ENCODE peak calls at places on chromosome X, in four cellular contexts. One of them, this sample, is unnamed.

GRCh38 chrX:152025656-152026440 is 51.4 kb upstream of the GABRE start:
- DNase-seq in K562: no peak
- DNase-seq in dermis blood vessel endothelial cell: no peak
- DNase-seq in GM04503: no peak
- DNase-seq in this sample: no peak

GRCh38 chrX:118355225-118355920 is 9.5 kb downstream of the WDR44 start:
- DNase-seq in dermis blood vessel endothelial cell: peak; percentile 47
- DNase-seq in K562: peak; percentile 15
- DNase-seq in GM04503: no peak
- DNase-seq in this sample: peak; percentile 8

GRCh38 chrX:133655262-133655913 is 240.1 kb upstream of the GPC4 start:
- DNase-seq in K562: no peak
- DNase-seq in GM04503: no peak
- DNase-seq in dermis blood vessel endothelial cell: no peak
- DNase-seq in this sample: no peak

GRCh38 chrX:71870337-71871098 is 40.1 kb upstream of the NHSL2 start:
- DNase-seq in dermis blood vessel endothelial cell: peak; percentile 0
- DNase-seq in GM04503: no peak
- DNase-seq in K562: no peak
- DNase-seq in this sample: no peak

GRCh38 chrX:138345801-138346200 is 365.7 kb downstream of the FGF13 start:
- DNase-seq in dermis blood vessel endothelial cell: no peak
- DNase-seq in GM04503: no peak
- DNase-seq in K562: no peak
- DNase-seq in this sample: no peak

GRCh38 chrX:10198254-10198653 is 41.5 kb downstream of the CLCN4 start:
- DNase-seq in K562: no peak
- DNase-seq in dermis blood vessel endothelial cell: no peak
- DNase-seq in GM04503: no peak
- DNase-seq in this sample: no peak

GRCh38 chrX:38654302-38654701 is 93.0 kb downstream of the TSPAN7 start:
- DNase-seq in GM04503: peak; percentile 3
- DNase-seq in K562: peak; percentile 19
- DNase-seq in dermis blood vessel endothelial cell: peak; percentile 63
- DNase-seq in this sample: no peak

GRCh38 chrX:38154818-38155217 is 65.9 kb downstream of the SRPX start:
- DNase-seq in K562: no peak
- DNase-seq in dermis blood vessel endothelial cell: no peak
- DNase-seq in GM04503: no peak
- DNase-seq in this sample: no peak

GRCh38 chrX:70970482-70970999 is 39.6 kb upstream of the SLC7A3 start:
- DNase-seq in K562: peak; percentile 24
- DNase-seq in dermis blood vessel endothelial cell: peak; percentile 33
- DNase-seq in GM04503: no peak
- DNase-seq in this sample: peak; percentile 7

GRCh38 chrX:45070116-45071007 is 130.3 kb downstream of the DIPK2B start:
- DNase-seq in GM04503: peak; percentile 5
- DNase-seq in K562: peak; percentile 12
- DNase-seq in dermis blood vessel endothelial cell: peak; percentile 75
- DNase-seq in this sample: no peak

GRCh38 chrX:28189011-28189410 is 207.8 kb upstream of the DCAF8L1 start:
- DNase-seq in K562: no peak
- DNase-seq in dermis blood vessel endothelial cell: peak; percentile 54
- DNase-seq in GM04503: no peak
- DNase-seq in this sample: no peak

GRCh38 chrX:17527135-17527701 is 152.2 kb downstream of the NHS start:
- DNase-seq in dermis blood vessel endothelial cell: no peak
- DNase-seq in K562: no peak
- DNase-seq in GM04503: no peak
- DNase-seq in this sample: no peak

GRCh38 chrX:127259742-127260141 is 440.2 kb downstream of the PRR32 start:
- DNase-seq in GM04503: no peak
- DNase-seq in K562: no peak
- DNase-seq in dermis blood vessel endothelial cell: no peak
- DNase-seq in this sample: no peak

GRCh38 chrX:107541244-107541643 is 87.1 kb upstream of the PRPS1 start:
- DNase-seq in dermis blood vessel endothelial cell: no peak
- DNase-seq in K562: no peak
- DNase-seq in GM04503: no peak
- DNase-seq in this sample: no peak

GRCh38 chrX:24243692-24244091 is 70.2 kb downstream of the SUPT20HL2 start:
- DNase-seq in GM04503: peak; percentile 42
- DNase-seq in K562: no peak
- DNase-seq in dermis blood vessel endothelial cell: no peak
- DNase-seq in this sample: no peak

GRCh38 chrX:29935455-29935854 is 279.9 kb upstream of the MAGEB2 start:
- DNase-seq in GM04503: no peak
- DNase-seq in K562: no peak
- DNase-seq in dermis blood vessel endothelial cell: no peak
- DNase-seq in this sample: no peak

GRCh38 chrX:150464001-150464400 is 100.9 kb downstream of the MAMLD1 start:
- DNase-seq in dermis blood vessel endothelial cell: no peak
- DNase-seq in K562: no peak
- DNase-seq in GM04503: no peak
- DNase-seq in this sample: no peak

GRCh38 chrX:131792789-131793462 is 230.2 kb upstream of the STK26 start:
- DNase-seq in dermis blood vessel endothelial cell: peak; percentile 33
- DNase-seq in K562: no peak
- DNase-seq in GM04503: no peak
- DNase-seq in this sample: no peak

GRCh38 chrX:13938053-13938765 is 91.5 kb downstream of the GEMIN8 start:
- DNase-seq in GM04503: no peak
- DNase-seq in dermis blood vessel endothelial cell: peak; percentile 1
- DNase-seq in K562: no peak
- DNase-seq in this sample: no peak

GRCh38 chrX:16695079-16695676 is 17.3 kb downstream of the CTPS2 start:
- DNase-seq in K562: peak; percentile 48
- DNase-seq in GM04503: no peak
- DNase-seq in dermis blood vessel endothelial cell: peak; percentile 72
- DNase-seq in this sample: peak; percentile 6

GRCh38 chrX:11049976-11050375 is 61.2 kb upstream of the HCCS start:
- DNase-seq in GM04503: no peak
- DNase-seq in dermis blood vessel endothelial cell: no peak
- DNase-seq in K562: no peak
- DNase-seq in this sample: no peak

GRCh38 chrX:39688576-39689373 is 409.0 kb downstream of the BCOR start:
- DNase-seq in dermis blood vessel endothelial cell: peak; percentile 37
- DNase-seq in GM04503: no peak
- DNase-seq in K562: peak; percentile 81
- DNase-seq in this sample: no peak

GRCh38 chrX:65726708-65727107 is 59.3 kb downstream of the MSN start:
- DNase-seq in GM04503: no peak
- DNase-seq in K562: no peak
- DNase-seq in dermis blood vessel endothelial cell: no peak
- DNase-seq in this sample: no peak

GRCh38 chrX:37854748-37855147 is 7.4 kb upstream of the DYNLT3 start:
- DNase-seq in dermis blood vessel endothelial cell: no peak
- DNase-seq in K562: no peak
- DNase-seq in GM04503: no peak
- DNase-seq in this sample: no peak

GRCh38 chrX:115350696-115351408 is 61.3 kb downstream of the LUZP4 start:
- DNase-seq in K562: no peak
- DNase-seq in dermis blood vessel endothelial cell: no peak
- DNase-seq in GM04503: peak; percentile 8
- DNase-seq in this sample: no peak

GRCh38 chrX:70234355-70234754 is at the start of gene AWAT1:
- DNase-seq in K562: no peak
- DNase-seq in dermis blood vessel endothelial cell: no peak
- DNase-seq in GM04503: no peak
- DNase-seq in this sample: no peak

GRCh38 chrX:17801431-17801830 is 59.7 kb downstream of the RAI2 start:
- DNase-seq in GM04503: no peak
- DNase-seq in dermis blood vessel endothelial cell: no peak
- DNase-seq in K562: no peak
- DNase-seq in this sample: no peak

GRCh38 chrX:1323315-1323714 is 13.3 kb upstream of the IL3RA start:
- DNase-seq in dermis blood vessel endothelial cell: peak; percentile 87
- DNase-seq in K562: peak; percentile 54
- DNase-seq in GM04503: no peak
- DNase-seq in this sample: peak; percentile 66